ENCODE peak calls at places on chromosomes 2 and 18, in seven cellular contexts. C is nephron progenitor cell; E is frontal cortex; G is IMR-90; R is activated effector memory CD4-positive, alpha-beta T cell treated with anti-CD3 and anti-CD28 coated beads, Interleukin-2, amount 50 U/mL, for 16 hours; D is DMS153; B is GM13976. Y is an unnamed sample.

GRCh38 chr18:13368080-13368813 is 149.7 kb downstream of the LDLRAD4 start:
- DNase-seq in B (no peak), R (no peak), D (no peak), E (no peak), C (no peak), G (no peak), Y (no peak)

GRCh38 chr18:42649636-42650035 is 465.8 kb downstream of the RIT2 start:
- DNase-seq in E (no peak), D (no peak), R (no peak), G (no peak), C (no peak), B (no peak), Y (no peak)

GRCh38 chr2:145800201-145801091 is 1280.5 kb upstream of the ZEB2 start:
- DNase-seq in B (no peak), D (peak; percentile 12), E (no peak), G (no peak), C (no peak), R (no peak), Y (no peak)

GRCh38 chr2:172328103-172328835 is 99.1 kb upstream of the ITGA6 start:
- DNase-seq in E (no peak), B (no peak), C (no peak), D (no peak), R (no peak), G (peak; percentile 19), Y (no peak)

GRCh38 chr2:12613137-12613912 is 103.4 kb upstream of the TRIB2 start:
- DNase-seq in G (no peak), E (no peak), R (no peak), D (no peak), C (peak; percentile 7), B (no peak), Y (no peak)

GRCh38 chr2:240503375-240503774 is 54.4 kb downstream of the ANKMY1 start:
- DNase-seq in B (no peak), G (no peak), D (no peak), C (no peak), E (no peak), R (no peak), Y (no peak)

GRCh38 chr2:105734762-105735538 is 9.8 kb upstream of the NCK2 start:
- DNase-seq in C (no peak), E (no peak), B (no peak), G (peak; percentile 57), R (no peak), D (no peak), Y (no peak)

GRCh38 chr18:8381801-8382459 is 227.3 kb upstream of the RAB12 start:
- DNase-seq in R (no peak), C (no peak), B (no peak), E (peak; percentile 45), G (peak; percentile 52), D (no peak), Y (no peak)

GRCh38 chr2:206981089-206981674 is 41.9 kb downstream of the CPO start:
- DNase-seq in B (no peak), E (no peak), G (no peak), R (no peak), D (no peak), C (no peak), Y (no peak)

GRCh38 chr2:100822587-100823248 is 2.8 kb downstream of the NPAS2 start:
- DNase-seq in D (no peak), G (peak; percentile 51), C (no peak), E (peak; percentile 43), R (no peak), B (no peak), Y (no peak)

GRCh38 chr2:10906926-10907479 is 4.7 kb upstream of the KCNF1 start:
- DNase-seq in B (no peak), E (no peak), R (no peak), G (no peak), C (no peak), D (peak; percentile 26), Y (no peak)

GRCh38 chr2:55734726-55735125 is 41.1 kb upstream of the PNPT1 start:
- DNase-seq in C (no peak), R (no peak), G (no peak), E (no peak), B (no peak), D (no peak), Y (no peak)

GRCh38 chr2:705971-706511 is 28.8 kb upstream of the TMEM18 start:
- DNase-seq in D (no peak), B (peak; percentile 39), C (no peak), G (no peak), E (no peak), R (no peak), Y (no peak)

GRCh38 chr18:46378126-46378863 is 274.1 kb downstream of the HAUS1 start:
- DNase-seq in G (no peak), R (no peak), C (no peak), B (no peak), E (no peak), D (no peak), Y (no peak)

GRCh38 chr2:163850036-163850435 is 114.2 kb upstream of the FIGN start:
- DNase-seq in C (no peak), B (no peak), D (no peak), G (no peak), R (no peak), E (no peak), Y (no peak)

Y was measured in Panc1.